ENCODE peak calls at places on chromosomes 16 and 17, in nine cellular contexts. O, U, C, J, N, X, V, Q and T are unnamed samples.
A peak's percentile ranks its signal among the peaks of the same experiment; 100 is the strongest.

GRCh38 chr16:57658130-57658877 is 9.8 kb upstream of the ADGRG3 start:
- DNase-seq in O (no peak), U (no peak), N (no peak), X (no peak), J (no peak), V (no peak), C (no peak), Q (no peak), T (no peak)

GRCh38 chr17:83067718-83068261 is 11.6 kb upstream of the METRNL start:
- DNase-seq in O (peak; percentile 44), U (peak; percentile 31), N (peak; percentile 11), C (no peak), V (no peak), J (no peak), Q (no peak), X (no peak), T (peak; percentile 12)

GRCh38 chr17:39178516-39178915 is 12.6 kb upstream of the ARL5C start:
- DNase-seq in V (no peak), C (no peak), X (no peak), N (no peak), J (no peak), Q (no peak), U (no peak), O (no peak), T (no peak)

GRCh38 chr17:15663691-15664090 is 20.4 kb downstream of the TRIM16 start:
- DNase-seq in C (no peak), U (no peak), V (no peak), O (no peak), Q (no peak), N (no peak), J (no peak), X (no peak), T (no peak)

GRCh38 chr17:79940381-79941087 is 95.1 kb downstream of the TBC1D16 start:
- DNase-seq in J (no peak), O (no peak), C (no peak), X (no peak), U (peak; percentile 11), V (no peak), Q (no peak), N (peak; percentile 12), T (peak; percentile 4)

GRCh38 chr16:31157136-31157535 is 7.3 kb upstream of the PRSS36 start:
- DNase-seq in Q (no peak), C (no peak), N (no peak), U (no peak), X (no peak), V (no peak), O (no peak), J (no peak), T (peak; percentile 43)

GRCh38 chr17:49016775-49017463 is 19.7 kb downstream of the IGF2BP1 start:
- DNase-seq in C (peak; percentile 29), V (no peak), X (peak; percentile 66), O (peak; percentile 95), N (peak; percentile 44), J (peak; percentile 90), U (no peak), Q (peak; percentile 37), T (peak; percentile 36)

GRCh38 chr16:84044108-84044488 is 1.5 kb upstream of the SLC38A8 start:
- DNase-seq in C (peak; percentile 68), U (peak; percentile 19), O (peak; percentile 42), N (no peak), X (no peak), V (no peak), Q (no peak), J (peak; percentile 23), T (no peak)

GRCh38 chr17:45261577-45262515 is at the start of gene SPATA32:
- DNase-seq in U (peak; percentile 70), J (no peak), X (peak; percentile 69), V (peak; percentile 57), N (peak; percentile 68), O (no peak), Q (peak; percentile 52), C (peak; percentile 82), T (peak; percentile 61)

GRCh38 chr17:11212792-11213191 is 28.2 kb upstream of the SHISA6 start:
- DNase-seq in U (no peak), C (no peak), N (no peak), Q (no peak), O (no peak), J (no peak), V (no peak), X (no peak), T (no peak)

GRCh38 chr17:79625706-79626105 is 14.9 kb upstream of the RBFOX3 start:
- DNase-seq in Q (peak; percentile 1), J (no peak), N (no peak), U (peak; percentile 12), C (no peak), X (peak; percentile 13), O (no peak), V (no peak), T (no peak)

GRCh38 chr16:67151431-67152097 is 766 bp upstream of the B3GNT9 start:
- DNase-seq in X (no peak), C (no peak), U (no peak), Q (no peak), J (no peak), N (no peak), V (no peak), O (peak; percentile 36), T (no peak)

GRCh38 chr17:36942031-36942599 is 4.8 kb downstream of the LHX1 start:
- DNase-seq in C (peak; percentile 75), Q (no peak), J (no peak), U (no peak), X (no peak), O (no peak), V (no peak), N (no peak), T (no peak)

GRCh38 chr16:25838724-25839186 is 147.0 kb downstream of the HS3ST4 start:
- DNase-seq in O (peak; percentile 19), J (peak; percentile 36), V (peak; percentile 10), U (no peak), C (peak; percentile 60), Q (no peak), X (peak; percentile 55), N (no peak), T (peak; percentile 48)

GRCh38 chr16:89925596-89926079 is 2.5 kb downstream of the TUBB3 start:
- DNase-seq in V (no peak), C (no peak), Q (no peak), J (no peak), O (no peak), N (no peak), U (no peak), X (no peak), T (no peak)

GRCh38 chr16:19115148-19116021 is 1.6 kb downstream of the ITPRIPL2 start:
- DNase-seq in V (no peak), Q (no peak), O (no peak), U (peak; percentile 51), J (no peak), C (no peak), X (no peak), N (no peak), T (peak; percentile 17)
- H3K4me1 ChIP-seq in V (no peaks in the 10 kb centered on the region), Q (peaks cover 16% of the 10 kb centered on the region), O (peaks cover 83% of the 10 kb centered on the region), U (peaks cover 3% of the 10 kb centered on the region), J (peaks cover 62% of the 10 kb centered on the region), C (peaks cover 6% of the 10 kb centered on the region), X (peaks cover 54% of the 10 kb centered on the region), N (peaks cover 11% of the 10 kb centered on the region), T (peaks cover 60% of the 10 kb centered on the region)

DNA sequence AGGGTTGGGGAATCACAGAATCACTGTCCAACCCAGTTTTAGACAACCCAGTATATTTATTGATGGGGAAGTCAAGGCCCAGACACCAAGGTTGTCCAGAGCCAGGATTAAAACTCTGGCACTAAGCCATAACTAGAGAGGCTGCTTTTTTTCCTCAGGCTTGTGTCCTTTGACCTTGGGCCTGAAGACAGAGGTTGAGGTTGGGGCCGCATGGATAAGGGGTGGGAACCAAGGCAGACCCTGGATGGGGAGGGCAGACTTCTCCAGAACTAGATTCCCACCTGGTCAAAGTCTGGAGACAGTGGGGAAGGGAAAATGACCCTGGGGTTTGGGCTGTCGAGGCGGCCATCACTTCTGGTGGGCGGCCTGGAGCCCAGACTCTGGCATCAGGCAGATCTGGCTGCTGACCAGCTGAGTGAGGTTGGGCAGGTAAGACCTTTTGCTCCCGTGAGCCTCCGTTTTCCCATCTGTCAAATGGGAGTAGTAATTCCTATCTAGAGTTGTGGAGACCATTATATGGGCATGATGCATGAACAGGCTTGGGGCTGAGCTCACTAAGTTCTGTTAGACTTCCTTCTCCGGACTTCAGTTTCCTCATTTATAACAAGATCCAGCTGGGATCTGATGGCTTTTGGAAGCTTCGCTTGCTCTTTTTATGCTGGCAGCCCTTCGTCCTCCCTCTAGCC is 17.9 kb downstream of the IGFBP4 start:
- DNase-seq in J (no peak), V (no peak), X (no peak), C (no peak), O (no peak), Q (peak; percentile 49), U (no peak), N (peak; percentile 53), T (no peak)
- H3K4me1 ChIP-seq in J (peaks cover 35% of the 10 kb centered on the region), V (no peaks in the 10 kb centered on the region), X (no peaks in the 10 kb centered on the region), C (peaks cover 7% of the 10 kb centered on the region), O (peaks cover 79% of the 10 kb centered on the region), Q (peaks cover 13% of the 10 kb centered on the region), U (peaks cover 6% of the 10 kb centered on the region), N (peaks cover 15% of the 10 kb centered on the region), T (peaks cover 22% of the 10 kb centered on the region)

GRCh38 chr17:34242976-34243731 is 11.9 kb upstream of the CCL2 start:
- DNase-seq in U (no peak), N (no peak), J (no peak), O (no peak), Q (no peak), X (no peak), C (no peak), V (no peak), T (no peak)

GRCh38 chr17:34242553-34242952 is 12.5 kb upstream of the CCL2 start:
- DNase-seq in U (no peak), C (no peak), O (no peak), Q (no peak), X (no peak), N (no peak), V (no peak), J (no peak), T (no peak)

GRCh38 chr17:34237458-34237857 is 17.6 kb upstream of the CCL2 start:
- DNase-seq in O (no peak), U (no peak), X (no peak), C (no peak), J (no peak), N (no peak), Q (no peak), V (no peak), T (no peak)

GRCh38 chr17:34243732-34244299 is 11.3 kb upstream of the CCL2 start:
- DNase-seq in J (no peak), V (no peak), N (no peak), Q (no peak), C (no peak), X (no peak), O (no peak), U (no peak), T (no peak)

DNA sequence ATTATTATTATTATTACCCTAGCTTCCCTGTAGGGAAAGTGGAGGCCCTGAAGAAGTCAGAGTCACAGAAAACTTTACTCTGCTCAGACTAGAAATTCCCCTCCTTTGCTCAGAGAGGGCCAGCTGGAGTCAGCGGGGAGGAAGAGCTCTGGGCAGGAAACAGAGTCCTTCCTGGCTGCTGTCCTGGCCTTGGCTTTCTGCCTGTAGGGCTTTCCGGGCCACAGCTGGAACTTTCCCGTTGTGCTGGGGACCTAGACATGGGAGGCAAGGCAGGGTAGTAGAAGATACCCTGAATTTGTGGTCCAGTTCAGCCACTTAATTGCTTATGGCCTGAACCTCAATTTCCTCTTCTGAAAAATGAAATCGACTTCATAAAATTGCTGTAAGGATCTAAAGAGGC is 14.0 kb upstream of the CCL2 start:
- DNase-seq in X (peak; percentile 74), O (no peak), U (peak; percentile 87), N (peak; percentile 82), C (no peak), V (no peak), Q (peak; percentile 69), J (no peak), T (peak; percentile 58)
- H3K4me1 ChIP-seq in X (peaks cover 10% of the 10 kb centered on the region), O (no peaks in the 10 kb centered on the region), U (no peaks in the 10 kb centered on the region), N (peaks cover 21% of the 10 kb centered on the region), C (no peaks in the 10 kb centered on the region), V (no peaks in the 10 kb centered on the region), Q (no peaks in the 10 kb centered on the region), J (peaks cover 54% of the 10 kb centered on the region), T (peaks cover 36% of the 10 kb centered on the region)

GRCh38 chr17:77392376-77393273 is 251.9 kb downstream of the SEC14L1 start:
- DNase-seq in Q (no peak), C (peak; percentile 85), O (peak; percentile 73), V (no peak), U (peak; percentile 68), J (peak; percentile 33), N (peak; percentile 64), X (peak; percentile 89), T (peak; percentile 74)
- H3K4me1 ChIP-seq in Q (peaks cover 26% of the 10 kb centered on the region), C (peaks cover 13% of the 10 kb centered on the region), O (peaks cover 69% of the 10 kb centered on the region), V (peaks cover 84% of the 10 kb centered on the region), U (peaks cover 23% of the 10 kb centered on the region), J (peaks cover 65% of the 10 kb centered on the region), N (peaks cover 44% of the 10 kb centered on the region), X (peaks cover 62% of the 10 kb centered on the region), T (peaks cover 84% of the 10 kb centered on the region)